ENCODE peak calls at places on chromosomes 3 and 15, in six cellular contexts. One of them, this sample, is unnamed.

GRCh38 chr3:98980915-98981596 is 79.6 kb upstream of the DCBLD2 start:
- DNase-seq in HFFc6: peak
- DNase-seq in endodermal cell: no peak
- DNase-seq in NCI-H1436 treated with DMSO at 0.1 percent for 48 hours: no peak
- DNase-seq in NCI-H1092: no peak
- DNase-seq in T47D: no peak
- DNase-seq in this sample: no peak

GRCh38 chr3:46097691-46098241 is 70.5 kb upstream of the XCR1 start:
- DNase-seq in HFFc6: no peak
- DNase-seq in endodermal cell: no peak
- DNase-seq in NCI-H1436 treated with DMSO at 0.1 percent for 48 hours: no peak
- DNase-seq in NCI-H1092: no peak
- DNase-seq in T47D: no peak
- DNase-seq in this sample: no peak

GRCh38 chr3:148718982-148719862 is 21.5 kb downstream of the AGTR1 start:
- DNase-seq in HFFc6: peak
- DNase-seq in endodermal cell: peak
- DNase-seq in NCI-H1436 treated with DMSO at 0.1 percent for 48 hours: no peak
- DNase-seq in NCI-H1092: no peak
- DNase-seq in T47D: no peak
- DNase-seq in this sample: no peak

GRCh38 chr3:102081587-102082289 is 232.4 kb downstream of the NFKBIZ start:
- DNase-seq in HFFc6: no peak
- DNase-seq in endodermal cell: no peak
- DNase-seq in NCI-H1436 treated with DMSO at 0.1 percent for 48 hours: no peak
- DNase-seq in NCI-H1092: no peak
- DNase-seq in T47D: no peak
- DNase-seq in this sample: no peak

GRCh38 chr15:51131596-51132290 is 37.0 kb upstream of the TNFAIP8L3 start:
- DNase-seq in HFFc6: no peak
- DNase-seq in endodermal cell: no peak
- DNase-seq in NCI-H1436 treated with DMSO at 0.1 percent for 48 hours: no peak
- DNase-seq in NCI-H1092: no peak
- DNase-seq in T47D: no peak
- DNase-seq in this sample: no peak

GRCh38 chr3:23611737-23612295 is 193.9 kb upstream of the UBE2E1 start:
- DNase-seq in HFFc6: peak
- DNase-seq in endodermal cell: peak
- DNase-seq in NCI-H1436 treated with DMSO at 0.1 percent for 48 hours: no peak
- DNase-seq in NCI-H1092: peak
- DNase-seq in T47D: no peak
- DNase-seq in this sample: no peak

GRCh38 chr15:65580287-65580686 is 30.6 kb downstream of the INTS14 start:
- DNase-seq in HFFc6: peak
- DNase-seq in endodermal cell: peak
- DNase-seq in NCI-H1436 treated with DMSO at 0.1 percent for 48 hours: no peak
- DNase-seq in NCI-H1092: no peak
- DNase-seq in T47D: no peak
- DNase-seq in this sample: no peak

GRCh38 chr3:42376397-42376798 is 34.0 kb downstream of the LYZL4 start:
- DNase-seq in HFFc6: peak
- DNase-seq in endodermal cell: no peak
- DNase-seq in NCI-H1436 treated with DMSO at 0.1 percent for 48 hours: no peak
- DNase-seq in NCI-H1092: no peak
- DNase-seq in T47D: no peak
- DNase-seq in this sample: no peak

GRCh38 chr3:178083906-178084823 is 452.1 kb upstream of the KCNMB2 start:
- DNase-seq in HFFc6: no peak
- DNase-seq in endodermal cell: no peak
- DNase-seq in NCI-H1436 treated with DMSO at 0.1 percent for 48 hours: peak
- DNase-seq in NCI-H1092: peak
- DNase-seq in T47D: no peak
- DNase-seq in this sample: no peak

GRCh38 chr3:76949462-76949861 is 90.4 kb upstream of the ROBO2 start:
- DNase-seq in HFFc6: no peak
- DNase-seq in endodermal cell: no peak
- DNase-seq in NCI-H1436 treated with DMSO at 0.1 percent for 48 hours: no peak
- DNase-seq in NCI-H1092: no peak
- DNase-seq in T47D: no peak
- DNase-seq in this sample: no peak

GRCh38 chr3:134874737-134875413 is 79.8 kb downstream of the EPHB1 start:
- DNase-seq in HFFc6: no peak
- DNase-seq in endodermal cell: no peak
- DNase-seq in NCI-H1436 treated with DMSO at 0.1 percent for 48 hours: no peak
- DNase-seq in NCI-H1092: peak
- DNase-seq in T47D: no peak
- DNase-seq in this sample: no peak

GRCh38 chr3:61822588-61822987 is 261.2 kb downstream of the PTPRG start:
- DNase-seq in HFFc6: no peak
- DNase-seq in endodermal cell: no peak
- DNase-seq in NCI-H1436 treated with DMSO at 0.1 percent for 48 hours: no peak
- DNase-seq in NCI-H1092: no peak
- DNase-seq in T47D: no peak
- DNase-seq in this sample: no peak

GRCh38 chr3:56251343-56251945 is 216.8 kb downstream of the ERC2 start:
- DNase-seq in HFFc6: peak
- DNase-seq in endodermal cell: peak
- DNase-seq in NCI-H1436 treated with DMSO at 0.1 percent for 48 hours: no peak
- DNase-seq in NCI-H1092: no peak
- DNase-seq in T47D: peak
- DNase-seq in this sample: no peak

GRCh38 chr15:40878785-40879184 is 4.8 kb upstream of the RHOV start:
- DNase-seq in HFFc6: no peak
- DNase-seq in endodermal cell: peak
- DNase-seq in NCI-H1436 treated with DMSO at 0.1 percent for 48 hours: no peak
- DNase-seq in NCI-H1092: no peak
- DNase-seq in T47D: no peak
- DNase-seq in this sample: no peak

GRCh38 chr3:94937980-94938379 is 875.1 kb downstream of the NSUN3 start:
- DNase-seq in HFFc6: no peak
- DNase-seq in endodermal cell: no peak
- DNase-seq in NCI-H1436 treated with DMSO at 0.1 percent for 48 hours: no peak
- DNase-seq in NCI-H1092: no peak
- DNase-seq in T47D: no peak
- DNase-seq in this sample: no peak

GRCh38 chr3:186021673-186022362 is 84.0 kb upstream of the TRA2B start:
- DNase-seq in HFFc6: peak
- DNase-seq in endodermal cell: no peak
- DNase-seq in NCI-H1436 treated with DMSO at 0.1 percent for 48 hours: no peak
- DNase-seq in NCI-H1092: no peak
- DNase-seq in T47D: no peak
- DNase-seq in this sample: no peak

GRCh38 chr15:74826372-74826819 is at the start of gene CPLX3:
- DNase-seq in HFFc6: no peak
- DNase-seq in endodermal cell: peak
- DNase-seq in NCI-H1436 treated with DMSO at 0.1 percent for 48 hours: no peak
- DNase-seq in NCI-H1092: no peak
- DNase-seq in T47D: peak
- DNase-seq in this sample: no peak

GRCh38 chr3:113234028-113234427 is 22.7 kb downstream of the BOC start:
- DNase-seq in HFFc6: no peak
- DNase-seq in endodermal cell: no peak
- DNase-seq in NCI-H1436 treated with DMSO at 0.1 percent for 48 hours: no peak
- DNase-seq in NCI-H1092: no peak
- DNase-seq in T47D: no peak
- DNase-seq in this sample: no peak

GRCh38 chr15:67142142-67143092 is 77.0 kb downstream of the SMAD3 start:
- DNase-seq in HFFc6: peak
- DNase-seq in endodermal cell: peak
- DNase-seq in NCI-H1436 treated with DMSO at 0.1 percent for 48 hours: no peak
- DNase-seq in NCI-H1092: no peak
- DNase-seq in T47D: no peak
- DNase-seq in this sample: no peak

GRCh38 chr3:112293368-112294321 is at the start of gene SLC9C1:
- DNase-seq in HFFc6: peak
- DNase-seq in endodermal cell: peak
- DNase-seq in NCI-H1436 treated with DMSO at 0.1 percent for 48 hours: peak
- DNase-seq in NCI-H1092: peak
- DNase-seq in T47D: peak
- DNase-seq in this sample: peak

GRCh38 chr3:138399766-138400165 is 34.6 kb upstream of the ESYT3 start:
- DNase-seq in HFFc6: no peak
- DNase-seq in endodermal cell: peak
- DNase-seq in NCI-H1436 treated with DMSO at 0.1 percent for 48 hours: no peak
- DNase-seq in NCI-H1092: peak
- DNase-seq in T47D: no peak
- DNase-seq in this sample: no peak

GRCh38 chr15:70559223-70559823 is 204.0 kb downstream of the UACA start:
- DNase-seq in HFFc6: peak
- DNase-seq in endodermal cell: peak
- DNase-seq in NCI-H1436 treated with DMSO at 0.1 percent for 48 hours: no peak
- DNase-seq in NCI-H1092: no peak
- DNase-seq in T47D: no peak
- DNase-seq in this sample: no peak

GRCh38 chr3:194043516-194043915 is 92.4 kb upstream of the HES1 start:
- DNase-seq in HFFc6: peak
- DNase-seq in endodermal cell: no peak
- DNase-seq in NCI-H1436 treated with DMSO at 0.1 percent for 48 hours: no peak
- DNase-seq in NCI-H1092: no peak
- DNase-seq in T47D: no peak
- DNase-seq in this sample: no peak

This sample was measured in NCI-H187 treated with DMSO at 0.1 percent for 48 hours.